ENCODE peak calls at places on chromosomes 11 and 22, in ten cellular contexts. R is mammary epithelial cell; K is uterus; T is SJSA1; A is naive thymus-derived CD4-positive, alpha-beta T cell; Y is thoracic aorta; H is right atrium auricular region; S is WERI-Rb-1; V is body of pancreas; M is A549. F is an unnamed sample.

GRCh38 chr11:10075141-10075540 is 218.9 kb downstream of the SBF2 start:
- DNase-seq in R (no peak), K (no peak), T (no peak), A (no peak), Y (no peak), H (no peak), S (no peak), V (no peak), M (no peak), F (no peak)

GRCh38 chr11:69950621-69951020 is 127.5 kb upstream of the ANO1 start:
- DNase-seq in R (no peak), K (no peak), T (no peak), A (no peak), Y (no peak), H (no peak), S (no peak), V (no peak), M (no peak), F (no peak)

GRCh38 chr11:27656806-27657483 is 43.3 kb downstream of the BDNF start:
- DNase-seq in R (no peak), K (no peak), T (no peak), A (no peak), Y (no peak), H (no peak), S (no peak), V (no peak), M (peak; percentile 43), F (no peak)

GRCh38 chr22:23143119-23143518 is 1.3 kb upstream of the RSPH14 start:
- DNase-seq in R (no peak), K (no peak), T (no peak), A (no peak), Y (no peak), H (no peak), S (no peak), V (no peak), M (no peak), F (no peak)

GRCh38 chr22:45919504-45920286 is 57.3 kb downstream of the WNT7B start:
- DNase-seq in R (peak; percentile 39), K (no peak), T (no peak), A (no peak), Y (no peak), H (no peak), S (no peak), V (peak; percentile 52), M (no peak), F (no peak)

GRCh38 chr11:13210424-13210823 is 67.2 kb upstream of the BMAL1 start:
- DNase-seq in R (peak; percentile 63), K (peak; percentile 44), T (peak; percentile 87), A (no peak), Y (no peak), H (peak; percentile 69), S (peak; percentile 69), V (peak; percentile 71), M (peak; percentile 88), F (peak; percentile 63)

GRCh38 chr11:12205330-12205729 is 94.9 kb downstream of the MICAL2 start:
- DNase-seq in R (no peak), K (no peak), T (no peak), A (no peak), Y (no peak), H (no peak), S (no peak), V (no peak), M (no peak), F (no peak)

GRCh38 chr11:74671520-74672196 is 59.6 kb downstream of the CHRDL2 start:
- DNase-seq in R (no peak), K (no peak), T (no peak), A (no peak), Y (no peak), H (no peak), S (no peak), V (no peak), M (peak; percentile 51), F (no peak)

GRCh38 chr11:69896250-69896649 is 77.0 kb upstream of the FGF3 start:
- DNase-seq in R (no peak), K (no peak), T (no peak), A (no peak), Y (no peak), H (no peak), S (no peak), V (no peak), M (no peak), F (no peak)

GRCh38 chr22:47047321-47048122 is 285.1 kb downstream of the TBC1D22A start:
- DNase-seq in R (no peak), K (no peak), T (no peak), A (no peak), Y (no peak), H (no peak), S (no peak), V (no peak), M (no peak), F (no peak)

GRCh38 chr22:33853200-33854097 is 66.8 kb downstream of the LARGE1 start:
- DNase-seq in R (peak; percentile 71), K (peak; percentile 48), T (peak; percentile 72), A (no peak), Y (no peak), H (peak; percentile 73), S (no peak), V (peak; percentile 69), M (peak; percentile 42), F (no peak)

GRCh38 chr11:125167292-125167953 is 2.9 kb downstream of the PKNOX2 start:
- DNase-seq in R (no peak), K (peak; percentile 65), T (no peak), A (no peak), Y (no peak), H (no peak), S (peak; percentile 40), V (peak; percentile 65), M (no peak), F (no peak)

GRCh38 chr11:11850668-11851067 is 8.9 kb downstream of the USP47 start:
- DNase-seq in R (no peak), K (no peak), T (no peak), A (no peak), Y (no peak), H (no peak), S (no peak), V (no peak), M (no peak), F (no peak)

GRCh38 chr11:65307298-65308229 is 7.1 kb upstream of the CDC42EP2 start:
- DNase-seq in R (no peak), K (no peak), T (no peak), A (no peak), Y (no peak), H (no peak), S (no peak), V (no peak), M (no peak), F (no peak)
- H3K27ac ChIP-seq in R (no peak overlapping the region), K (no peak overlapping the region), T (no peak overlapping the region), A (no peak overlapping the region), Y (no peak overlapping the region), H (peak overlapping the region; percentile 17), S (no peak overlapping the region), V (peak overlapping the region; percentile 55), M (peak overlapping the region; percentile 24), F (no peak overlapping the region)

DNA sequence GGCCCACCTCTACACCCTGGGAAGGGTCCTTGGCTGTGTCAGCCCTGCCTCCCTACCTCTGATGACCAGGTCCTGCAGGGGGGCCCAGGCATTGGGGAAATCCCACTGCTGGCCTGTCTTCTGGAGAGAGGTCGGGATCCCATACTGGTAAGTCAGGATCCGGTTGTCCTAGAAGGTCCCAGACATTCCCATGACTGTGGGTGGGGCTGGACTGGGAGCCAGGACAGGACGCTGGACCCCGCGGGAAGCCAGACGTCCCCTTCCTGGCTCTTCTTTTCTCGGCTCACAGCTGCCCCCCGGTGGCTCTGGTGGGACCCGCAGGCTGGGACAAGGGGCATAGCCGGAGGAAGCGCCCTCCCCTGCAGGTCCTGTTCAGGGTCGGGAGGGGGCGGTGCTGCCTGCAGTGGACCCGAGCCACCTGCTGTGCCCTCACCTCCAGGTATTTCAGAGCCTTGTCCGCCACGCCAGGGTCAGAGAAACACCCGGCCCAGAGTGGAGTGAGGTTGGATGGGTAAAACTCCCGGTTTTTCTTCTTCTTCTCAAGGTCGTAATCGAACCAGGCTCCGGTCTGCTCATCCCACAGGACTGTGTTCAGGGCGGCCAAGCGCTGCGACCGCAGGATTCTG is 20.0 kb downstream of the TREH start:
- DNase-seq in R (peak; percentile 58), K (peak; percentile 95), T (peak; percentile 87), A (peak; percentile 85), Y (peak; percentile 91), H (peak; percentile 94), S (peak; percentile 96), V (peak; percentile 94), M (peak; percentile 75), F (peak; percentile 42)
- H3K27ac ChIP-seq in R (no peak overlapping the region), K (peak overlapping the region; percentile 68), T (no peak overlapping the region), A (no peak overlapping the region), Y (peak overlapping the region; percentile 71), H (peak overlapping the region; percentile 72), S (peak overlapping the region; percentile 13), V (peak overlapping the region; percentile 52), M (no peak overlapping the region), F (peak overlapping the region; percentile 47)

DNA sequence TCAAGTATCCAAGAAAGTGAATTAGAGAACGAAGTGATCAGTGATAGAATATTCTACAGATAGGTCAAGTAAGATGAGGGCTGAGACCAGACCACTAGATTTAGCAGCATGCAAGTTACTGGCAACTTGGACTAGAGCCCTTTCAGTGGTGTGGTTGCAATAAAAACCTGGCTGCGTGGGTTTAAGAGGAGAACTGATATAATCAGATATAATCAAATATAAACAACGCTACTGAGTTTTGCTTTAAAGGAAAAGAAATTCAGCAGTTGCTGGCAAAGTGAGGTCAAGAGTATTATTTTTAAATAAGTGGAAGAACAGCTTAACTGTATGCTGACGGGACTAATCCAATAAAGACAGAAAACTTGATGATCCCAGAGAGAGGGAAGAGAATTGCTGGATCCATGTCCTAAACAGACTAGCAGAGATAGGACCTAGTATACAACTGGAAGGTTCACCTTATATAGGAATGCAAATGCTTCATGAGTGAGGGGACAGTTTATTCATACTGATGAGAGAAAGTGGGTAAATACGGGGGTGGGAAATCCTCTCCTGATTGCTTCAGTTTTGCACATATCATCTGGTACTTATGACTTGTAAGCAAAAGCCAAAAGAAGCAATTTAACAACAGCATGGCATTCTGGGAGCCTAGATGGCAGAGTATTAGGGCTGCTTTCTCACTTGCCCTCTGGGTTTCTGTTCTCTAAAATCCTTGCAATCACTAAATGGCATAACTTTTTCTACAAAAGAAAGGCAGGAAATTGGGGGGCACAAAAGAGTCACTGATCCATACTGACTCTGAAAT is 146.2 kb downstream of the RBFOX2 start:
- DNase-seq in R (no peak), K (no peak), T (no peak), A (no peak), Y (no peak), H (no peak), S (no peak), V (no peak), M (no peak), F (no peak)
- H3K27ac ChIP-seq in R (no peak overlapping the region), K (peak overlapping the region; percentile 51), T (no peak overlapping the region), A (no peak overlapping the region), Y (peak overlapping the region; percentile 46), H (peak overlapping the region; percentile 70), S (no peak overlapping the region), V (no peak overlapping the region), M (no peak overlapping the region), F (no peak overlapping the region)

GRCh38 chr11:123164732-123165450 is 30.2 kb downstream of the CLMP start:
- DNase-seq in R (no peak), K (no peak), T (no peak), A (no peak), Y (no peak), H (no peak), S (no peak), V (no peak), M (no peak), F (no peak)
- H3K27ac ChIP-seq in R (no peak overlapping the region), K (peak overlapping the region; percentile 80), T (no peak overlapping the region), A (no peak overlapping the region), Y (no peak overlapping the region), H (no peak overlapping the region), S (no peak overlapping the region), V (no peak overlapping the region), M (no peak overlapping the region), F (peak overlapping the region; percentile 93)

GRCh38 chr22:32040324-32040904 is 2.6 kb upstream of the SLC5A1 start:
- DNase-seq in R (no peak), K (no peak), T (no peak), A (no peak), Y (no peak), H (no peak), S (no peak), V (no peak), M (no peak), F (no peak)
- H3K27ac ChIP-seq in R (no peak overlapping the region), K (no peak overlapping the region), T (no peak overlapping the region), A (no peak overlapping the region), Y (no peak overlapping the region), H (no peak overlapping the region), S (no peak overlapping the region), V (no peak overlapping the region), M (no peak overlapping the region), F (no peak overlapping the region)

F was measured in AG04450.